ENCODE peak calls at places on chromosomes 16 and 17, in ten cellular contexts. L is sigmoid colon, A is HCT116, U is cardiac muscle cell, P is tibial artery, H is GM23338, M is lung, I is A549, S is left ventricle myocardium inferior, T is testis. Z is an unnamed sample.

GRCh38 chr16:3509470-3509928 is 8.7 kb downstream of the CLUAP1 start:
- DNase-seq in L (peak; percentile 59), A (no peak), U (no peak), P (peak; percentile 39), H (no peak), M (no peak), I (no peak), S (no peak), T (no peak), Z (no peak)

GRCh38 chr17:27657620-27658019 is 26.6 kb downstream of the LGALS9 start:
- DNase-seq in L (no peak), A (no peak), U (peak; percentile 52), P (no peak), H (peak; percentile 52), M (no peak), I (peak; percentile 31), S (no peak), T (no peak), Z (no peak)

GRCh38 chr17:6712058-6712853 is 913 bp downstream of the SLC13A5 start:
- DNase-seq in L (no peak), A (no peak), U (peak; percentile 52), P (no peak), H (peak; percentile 78), M (no peak), I (peak; percentile 54), S (no peak), T (peak; percentile 66), Z (peak; percentile 60)

GRCh38 chr16:28098959-28099945 is 35.7 kb upstream of the GSG1L start:
- DNase-seq in L (no peak), A (no peak), U (no peak), P (peak; percentile 57), H (no peak), M (no peak), I (no peak), S (no peak), T (no peak), Z (no peak)

GRCh38 chr17:35804658-35805192 is 4.6 kb upstream of the TAF15 start:
- DNase-seq in L (peak; percentile 73), A (peak; percentile 87), U (peak; percentile 89), P (no peak), H (peak; percentile 95), M (peak; percentile 54), I (peak; percentile 95), S (no peak), T (peak; percentile 69), Z (no peak)

GRCh38 chr17:69575346-69575761 is 160.9 kb downstream of the MAP2K6 start:
- DNase-seq in L (no peak), A (no peak), U (no peak), P (no peak), H (no peak), M (no peak), I (peak; percentile 27), S (no peak), T (no peak), Z (no peak)

GRCh38 chr16:72894291-72895151 is 153.4 kb downstream of the ZFHX3 start:
- DNase-seq in L (peak; percentile 52), A (no peak), U (no peak), P (peak; percentile 74), H (no peak), M (no peak), I (no peak), S (no peak), T (peak; percentile 34), Z (no peak)

GRCh38 chr16:26987631-26988030 is 79.1 kb upstream of the C16orf82 start:
- DNase-seq in L (no peak), A (no peak), U (no peak), P (no peak), H (no peak), M (no peak), I (no peak), S (no peak), T (no peak), Z (no peak)

GRCh38 chr17:59572301-59572924 is 7.0 kb downstream of the DHX40 start:
- DNase-seq in L (no peak), A (no peak), U (no peak), P (no peak), H (no peak), M (no peak), I (no peak), S (no peak), T (no peak), Z (no peak)

GRCh38 chr16:88782454-88783390 is 2.3 kb downstream of the PIEZO1 start:
- DNase-seq in L (peak; percentile 80), A (peak; percentile 48), U (no peak), P (no peak), H (no peak), M (no peak), I (no peak), S (no peak), T (no peak), Z (no peak)

GRCh38 chr17:28372945-28373274 is 1.4 kb downstream of the SARM1 start:
- DNase-seq in L (no peak), A (no peak), U (no peak), P (no peak), H (no peak), M (no peak), I (no peak), S (no peak), T (no peak), Z (no peak)

GRCh38 chr17:31394544-31394943 is 3.1 kb downstream of the RAB11FIP4 start:
- DNase-seq in L (no peak), A (no peak), U (peak; percentile 94), P (peak; percentile 63), H (peak; percentile 87), M (peak; percentile 46), I (peak; percentile 46), S (peak; percentile 58), T (peak; percentile 62), Z (peak; percentile 68)

GRCh38 chr17:4753392-4753791 is 13.7 kb upstream of the CXCL16 start:
- DNase-seq in L (no peak), A (no peak), U (no peak), P (no peak), H (no peak), M (no peak), I (no peak), S (no peak), T (no peak), Z (no peak)

GRCh38 chr16:2471016-2471652 is at the start of gene NTN3:
- DNase-seq in L (no peak), A (no peak), U (peak; percentile 78), P (no peak), H (peak; percentile 71), M (no peak), I (no peak), S (no peak), T (no peak), Z (no peak)

GRCh38 chr17:76519048-76519614 is 17.9 kb upstream of the RHBDF2 start:
- DNase-seq in L (no peak), A (no peak), U (no peak), P (no peak), H (no peak), M (no peak), I (no peak), S (no peak), T (no peak), Z (no peak)
- H3K27ac ChIP-seq in L (no peak overlapping the region), A (no peak overlapping the region), U (no peak overlapping the region), P (no peak overlapping the region), H (no peak overlapping the region), M (no peak overlapping the region), I (no peak overlapping the region), S (peak overlapping the region; percentile 40), T (no peak overlapping the region), Z (no peak overlapping the region)

DNA sequence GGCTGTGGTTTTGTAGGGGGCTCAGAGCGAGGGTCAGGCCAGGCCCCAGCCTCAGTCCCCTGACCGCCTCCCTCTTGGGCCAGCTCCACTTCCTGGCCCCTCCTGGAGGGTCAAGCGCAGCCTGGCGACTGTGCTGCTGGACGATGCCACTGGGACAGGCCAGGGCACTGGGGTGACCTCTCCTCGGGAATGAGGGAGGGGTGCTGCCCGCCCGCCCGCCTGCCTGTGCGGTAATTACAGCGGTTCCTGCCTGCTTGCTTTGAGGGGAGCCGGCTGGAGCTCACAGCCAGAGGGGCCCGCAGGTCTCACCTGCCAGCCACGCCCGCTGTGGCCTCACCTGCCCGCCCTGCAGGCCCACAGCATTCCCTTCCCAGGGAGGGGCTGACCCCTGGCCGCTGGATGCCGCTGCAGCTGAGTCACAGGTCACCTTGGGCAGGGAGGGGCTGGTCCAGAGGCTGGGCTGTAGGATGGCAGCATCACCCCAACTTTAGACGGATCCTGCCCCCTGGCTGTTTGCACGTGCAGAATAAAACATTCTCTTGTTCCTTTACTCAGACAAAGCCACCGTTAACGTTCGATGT is 76.7 kb upstream of the CBX4 start:
- DNase-seq in L (no peak), A (peak; percentile 72), U (peak; percentile 34), P (no peak), H (peak; percentile 77), M (peak; percentile 67), I (peak; percentile 77), S (no peak), T (no peak), Z (no peak)
- TF ChIP-seq CTCF in L (peak; percentile 28), A (peak; percentile 40), U (peak; percentile 37), P (peak; percentile 14), H (peak; percentile 70), M (no peak), I (peak; percentile 56), S (peak; percentile 49), T (no peak), Z (peak; percentile 58)

GRCh38 chr17:78885956-78886355 is 17.0 kb downstream of the CEP295NL start:
- DNase-seq in L (no peak), A (peak; percentile 26), U (no peak), P (no peak), H (no peak), M (no peak), I (no peak), S (no peak), T (no peak), Z (no peak)
- H3K27ac ChIP-seq in L (peak overlapping the region; percentile 88), A (peak overlapping the region; percentile 95), U (no peak overlapping the region), P (peak overlapping the region; percentile 89), H (no peak overlapping the region), M (no peak overlapping the region), I (peak overlapping the region; percentile 91), S (peak overlapping the region; percentile 99), T (peak overlapping the region; percentile 92), Z (peak overlapping the region; percentile 98)

GRCh38 chr17:17191346-17191792 is 14.8 kb downstream of the PLD6 start:
- DNase-seq in L (peak; percentile 81), A (no peak), U (no peak), P (peak; percentile 76), H (no peak), M (no peak), I (no peak), S (peak; percentile 69), T (peak; percentile 73), Z (no peak)

GRCh38 chr17:17188586-17188985 is 17.5 kb downstream of the PLD6 start:
- DNase-seq in L (no peak), A (no peak), U (no peak), P (no peak), H (no peak), M (no peak), I (no peak), S (no peak), T (no peak), Z (no peak)

GRCh38 chr17:17189559-17189958 is 16.6 kb downstream of the PLD6 start:
- DNase-seq in L (no peak), A (no peak), U (peak; percentile 38), P (no peak), H (no peak), M (no peak), I (no peak), S (no peak), T (no peak), Z (no peak)

GRCh38 chr17:17191961-17192381 is 14.2 kb downstream of the PLD6 start:
- DNase-seq in L (no peak), A (no peak), U (no peak), P (no peak), H (no peak), M (no peak), I (no peak), S (no peak), T (no peak), Z (no peak)

GRCh38 chr17:17190188-17190587 is 15.9 kb downstream of the PLD6 start:
- DNase-seq in L (no peak), A (no peak), U (no peak), P (no peak), H (no peak), M (no peak), I (no peak), S (peak; percentile 14), T (no peak), Z (no peak)
- TF ChIP-seq CTCF in L (no peak), A (no peak), U (no peak), P (no peak), H (peak; percentile 7), M (no peak), I (no peak), S (peak; percentile 13), T (no peak), Z (no peak)

Z was measured in dorsolateral prefrontal cortex.